ENCODE peak calls at places on chromosomes 5 and 9, in six cellular contexts. E is transverse colon, R is tibial nerve, C is suprapubic skin, W is ovary, V is K562. A is an unnamed sample.
A peak's percentile ranks its signal among the peaks of the same experiment; 100 is the strongest.

GRCh38 chr5:174951151-174951780 is 226.9 kb downstream of the MSX2 start:
- DNase-seq in E (peak; percentile 40), R (no peak), C (no peak), W (no peak), V (peak; percentile 67), A (no peak)

GRCh38 chr9:135877776-135878527 is 29.4 kb downstream of the CAMSAP1 start:
- DNase-seq in E (no peak), R (no peak), C (no peak), W (no peak), V (no peak), A (no peak)

GRCh38 chr9:104589611-104590010 is 9.6 kb downstream of the OR13C5 start:
- DNase-seq in E (no peak), R (no peak), C (no peak), W (no peak), V (no peak), A (no peak)

GRCh38 chr5:343461-344401 is 22.2 kb downstream of the AHRR start:
- DNase-seq in E (peak; percentile 65), R (no peak), C (no peak), W (peak; percentile 72), V (no peak), A (peak; percentile 92)

GRCh38 chr9:102700936-102701335 is 294.2 kb upstream of the CYLC2 start:
- DNase-seq in E (no peak), R (no peak), C (no peak), W (no peak), V (no peak), A (no peak)

GRCh38 chr9:6415266-6415665 is 2.3 kb downstream of the UHRF2 start:
- DNase-seq in E (no peak), R (no peak), C (no peak), W (no peak), V (no peak), A (no peak)

GRCh38 chr9:86035827-86036440 is 63.4 kb downstream of the GOLM1 start:
- DNase-seq in E (no peak), R (no peak), C (no peak), W (no peak), V (no peak), A (no peak)

GRCh38 chr5:151718653-151719052 is 31.9 kb upstream of the SPARC start:
- DNase-seq in E (no peak), R (no peak), C (no peak), W (no peak), V (no peak), A (no peak)

GRCh38 chr5:102713682-102714231 is 41.3 kb upstream of the PAM start:
- DNase-seq in E (no peak), R (no peak), C (no peak), W (no peak), V (no peak), A (no peak)

GRCh38 chr5:154940772-154941620 is at the start of gene MRPL22:
- DNase-seq in E (peak; percentile 95), R (peak; percentile 84), C (peak; percentile 96), W (peak; percentile 92), V (peak; percentile 92), A (peak; percentile 91)

GRCh38 chr9:88044200-88044599 is 69.9 kb upstream of the CDK20 start:
- DNase-seq in E (no peak), R (no peak), C (no peak), W (no peak), V (no peak), A (no peak)

GRCh38 chr9:136840877-136841645 is 1.2 kb upstream of the AJM1 start:
- DNase-seq in E (peak; percentile 81), R (no peak), C (no peak), W (peak; percentile 55), V (no peak), A (no peak)

GRCh38 chr5:36300181-36300926 is 1.3 kb downstream of the RANBP3L start:
- DNase-seq in E (no peak), R (no peak), C (no peak), W (no peak), V (no peak), A (no peak)

GRCh38 chr5:55096860-55097259 is 5.6 kb upstream of the GZMA start:
- DNase-seq in E (peak; percentile 11), R (no peak), C (no peak), W (no peak), V (no peak), A (no peak)

GRCh38 chr9:20551835-20552234 is 70.5 kb downstream of the MLLT3 start:
- DNase-seq in E (no peak), R (no peak), C (no peak), W (no peak), V (no peak), A (no peak)

GRCh38 chr9:137331929-137332328 is 29.9 kb upstream of the NRARP start:
- DNase-seq in E (no peak), R (no peak), C (no peak), W (no peak), V (no peak), A (no peak)

GRCh38 chr9:133834080-133834976 is 96.2 kb upstream of the SARDH start:
- DNase-seq in E (no peak), R (no peak), C (no peak), W (no peak), V (peak; percentile 29), A (no peak)

GRCh38 chr5:68424799-68425537 is 209.4 kb downstream of the PIK3R1 start:
- DNase-seq in E (no peak), R (no peak), C (no peak), W (no peak), V (no peak), A (no peak)

GRCh38 chr9:37996050-37996811 is 72.8 kb downstream of the SHB start:
- DNase-seq in E (no peak), R (no peak), C (no peak), W (no peak), V (no peak), A (no peak)

GRCh38 chr9:82598254-82599039 is 464.5 kb downstream of the RASEF start:
- DNase-seq in E (no peak), R (no peak), C (no peak), W (no peak), V (no peak), A (no peak)

GRCh38 chr9:71652480-71652879 is 115.8 kb downstream of the CEMIP2 start:
- DNase-seq in E (no peak), R (no peak), C (no peak), W (no peak), V (no peak), A (no peak)

GRCh38 chr5:32426440-32427151 is 17.9 kb downstream of the ZFR start:
- DNase-seq in E (no peak), R (no peak), C (no peak), W (no peak), V (no peak), A (no peak)

GRCh38 chr5:32419791-32420190 is 24.7 kb downstream of the ZFR start:
- DNase-seq in E (no peak), R (no peak), C (no peak), W (no peak), V (no peak), A (no peak)

GRCh38 chr5:32420506-32420905 is 24.0 kb downstream of the ZFR start:
- DNase-seq in E (no peak), R (no peak), C (no peak), W (no peak), V (no peak), A (no peak)

GRCh38 chr5:32422697-32423096 is 21.8 kb downstream of the ZFR start:
- DNase-seq in E (no peak), R (no peak), C (no peak), W (no peak), V (no peak), A (no peak)

GRCh38 chr5:32421075-32421474 is 23.5 kb downstream of the ZFR start:
- DNase-seq in E (no peak), R (no peak), C (no peak), W (no peak), V (no peak), A (no peak)
- H3K36me3 ChIP-seq in E (peaks cover 14% of the 10 kb centered on the region), R (no peaks in the 10 kb centered on the region), C (peaks cover 20% of the 10 kb centered on the region), W (no peaks in the 10 kb centered on the region), V (peaks cover 39% of the 10 kb centered on the region), A (peaks cover 25% of the 10 kb centered on the region)

GRCh38 chr5:179822059-179822432 is 1.3 kb downstream of the SQSTM1 start:
- DNase-seq in E (no peak), R (no peak), C (no peak), W (no peak), V (no peak), A (no peak)
- H3K4me1 ChIP-seq in E (peaks cover 57% of the 10 kb centered on the region), R (peaks cover 81% of the 10 kb centered on the region), C (peaks cover 78% of the 10 kb centered on the region), W (peaks cover 34% of the 10 kb centered on the region), V (peaks cover 70% of the 10 kb centered on the region), A (peaks cover 78% of the 10 kb centered on the region)

DNA sequence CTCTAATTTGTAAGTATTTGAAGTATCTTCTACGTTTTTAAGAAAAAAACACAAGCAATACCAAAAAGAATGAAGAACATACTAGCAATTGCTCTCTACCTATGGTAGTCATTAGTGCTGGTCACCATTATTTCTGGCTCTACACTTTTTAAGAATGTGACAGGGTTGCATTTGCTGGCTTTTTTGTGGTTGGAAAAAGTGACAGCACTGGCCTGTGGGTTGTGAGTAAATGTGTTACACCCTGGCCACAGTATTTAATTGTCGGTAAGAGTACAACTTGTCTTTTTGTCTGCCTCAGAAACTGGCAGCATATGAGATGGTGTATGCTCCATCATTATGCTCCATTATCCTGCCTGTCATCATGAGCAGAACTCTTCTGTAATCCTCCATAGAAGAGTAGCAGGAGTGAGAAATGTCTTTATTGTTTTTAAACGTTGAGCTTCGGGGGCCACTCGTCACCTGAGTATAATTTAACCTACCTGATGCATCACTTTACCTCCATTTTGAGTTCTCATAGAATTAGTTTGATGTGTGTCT is 449.8 kb downstream of the ISL1 start:
- DNase-seq in E (no peak), R (no peak), C (no peak), W (no peak), V (no peak), A (no peak)
- TF ChIP-seq EP300 in E (no peak), R (no peak), C (no peak), W (no peak), V (no peak), A (no peak)

GRCh38 chr5:1823381-1824034 is 22.3 kb downstream of the NDUFS6 start:
- DNase-seq in E (no peak), R (no peak), C (peak; percentile 68), W (no peak), V (no peak), A (no peak)

GRCh38 chr5:1826235-1826980 is 25.2 kb downstream of the NDUFS6 start:
- DNase-seq in E (no peak), R (no peak), C (peak; percentile 76), W (no peak), V (no peak), A (no peak)

GRCh38 chr5:1824903-1825841 is 24.0 kb downstream of the NDUFS6 start:
- DNase-seq in E (no peak), R (no peak), C (peak; percentile 62), W (no peak), V (no peak), A (peak; percentile 75)

GRCh38 chr5:1821862-1822261 is 20.7 kb downstream of the NDUFS6 start:
- DNase-seq in E (no peak), R (no peak), C (no peak), W (no peak), V (no peak), A (no peak)

DNA sequence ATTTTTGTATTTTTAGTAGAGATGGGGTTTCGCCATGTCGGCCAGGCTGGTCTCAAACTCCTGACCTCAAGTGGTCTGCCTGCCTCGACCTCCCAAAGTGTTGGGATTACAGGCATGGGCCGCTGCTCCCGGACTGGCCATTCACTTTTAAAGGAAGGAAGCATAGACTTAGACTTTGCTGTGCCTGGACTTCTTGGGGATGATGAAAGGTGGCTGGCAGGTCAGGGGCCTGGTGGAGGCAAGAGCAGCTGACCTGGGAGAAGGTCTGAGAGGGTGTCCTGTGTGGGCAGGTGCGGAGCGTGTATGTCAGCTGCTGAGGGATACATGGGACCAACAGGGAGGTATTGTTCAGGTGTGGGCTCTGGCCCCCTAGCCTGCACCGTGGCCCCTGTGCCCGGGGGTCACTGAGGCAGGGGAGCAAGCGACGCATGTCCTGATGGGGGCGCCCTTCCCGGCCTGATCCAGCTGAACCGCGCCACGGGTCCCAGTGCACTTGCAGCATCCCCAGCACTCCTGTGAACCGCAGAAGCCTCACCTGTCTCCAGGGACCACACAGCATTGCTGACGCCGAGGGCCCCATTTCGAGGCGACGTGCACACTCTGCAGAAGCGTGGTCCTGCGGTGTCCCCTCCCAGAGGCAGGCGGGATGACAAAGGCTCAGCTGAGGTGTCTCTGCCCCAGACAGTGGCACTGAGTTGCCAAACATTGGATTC is 23.1 kb downstream of the NDUFS6 start:
- DNase-seq in E (no peak), R (no peak), C (peak; percentile 63), W (no peak), V (no peak), A (peak; percentile 74)
- H3K36me3 ChIP-seq in E (peaks cover 15% of the 10 kb centered on the region), R (no peaks in the 10 kb centered on the region), C (peaks cover 51% of the 10 kb centered on the region), W (no peaks in the 10 kb centered on the region), V (peaks cover 73% of the 10 kb centered on the region), A (peaks cover 51% of the 10 kb centered on the region)

A was measured in upper lobe of left lung.